ENCODE peak calls at places on chromosomes 11 and 22, in seven cellular contexts. Y, T, C, P, X, R and M are unnamed samples.

GRCh38 chr11:60165538-60165937 is 17.3 kb downstream of the MS4A6A start:
- DNase-seq in Y (no peak), T (no peak), C (no peak), P (no peak), X (no peak), R (no peak), M (no peak)

GRCh38 chr11:43434893-43435292 is 76.2 kb downstream of the TTC17 start:
- DNase-seq in Y (no peak), T (no peak), C (no peak), P (no peak), X (no peak), R (no peak), M (no peak)

GRCh38 chr11:134654161-134654915 is 242.3 kb upstream of the B3GAT1 start:
- DNase-seq in Y (no peak), T (peak), C (no peak), P (no peak), X (no peak), R (no peak), M (no peak)

GRCh38 chr11:42524534-42525227 is 787.1 kb upstream of the API5 start:
- DNase-seq in Y (no peak), T (no peak), C (peak), P (no peak), X (peak), R (no peak), M (no peak)

GRCh38 chr11:105429421-105429965 is 180.4 kb upstream of the GRIA4 start:
- DNase-seq in Y (no peak), T (no peak), C (no peak), P (no peak), X (no peak), R (no peak), M (no peak)

GRCh38 chr22:50528682-50529415 is 963 bp downstream of the TYMP start:
- DNase-seq in Y (no peak), T (peak), C (no peak), P (no peak), X (no peak), R (no peak), M (no peak)

GRCh38 chr11:45722144-45722543 is 56.7 kb upstream of the CHST1 start:
- DNase-seq in Y (no peak), T (no peak), C (no peak), P (no peak), X (no peak), R (no peak), M (no peak)

GRCh38 chr11:81874627-81875026 is 859.0 kb downstream of the FAM181B start:
- DNase-seq in Y (no peak), T (no peak), C (no peak), P (no peak), X (no peak), R (no peak), M (no peak)

GRCh38 chr11:26827567-26828037 is 105.7 kb upstream of the SLC5A12 start:
- DNase-seq in Y (peak), T (no peak), C (no peak), P (no peak), X (no peak), R (no peak), M (no peak)

GRCh38 chr22:47069270-47069669 is 306.8 kb downstream of the TBC1D22A start:
- DNase-seq in Y (no peak), T (no peak), C (no peak), P (no peak), X (no peak), R (no peak), M (no peak)

GRCh38 chr22:27952091-27952490 is 33.0 kb upstream of the PITPNB start:
- DNase-seq in Y (peak), T (no peak), C (no peak), P (no peak), X (no peak), R (no peak), M (no peak)

GRCh38 chr11:34869425-34869824 is 46.8 kb downstream of the APIP start:
- DNase-seq in Y (no peak), T (no peak), C (no peak), P (no peak), X (no peak), R (no peak), M (no peak)

GRCh38 chr22:24523873-24524272 is 28.7 kb downstream of the UPB1 start:
- DNase-seq in Y (peak), T (no peak), C (no peak), P (no peak), X (no peak), R (no peak), M (no peak)

GRCh38 chr11:75768112-75768908 is at the start of gene DGAT2:
- DNase-seq in Y (peak), T (peak), C (peak), P (peak), X (peak), R (peak), M (peak)

GRCh38 chr22:43923191-43923590 is 414 bp upstream of the PNPLA3 start:
- DNase-seq in Y (no peak), T (no peak), C (no peak), P (no peak), X (no peak), R (no peak), M (no peak)

GRCh38 chr11:117180661-117181585 is 2.4 kb downstream of the SIDT2 start:
- DNase-seq in Y (peak), T (peak), C (peak), P (no peak), X (peak), R (peak), M (peak)

GRCh38 chr22:40123387-40123786 is 54.3 kb upstream of the TNRC6B start:
- DNase-seq in Y (no peak), T (no peak), C (no peak), P (no peak), X (no peak), R (no peak), M (no peak)

GRCh38 chr11:44814881-44815592 is 88.3 kb downstream of the TSPAN18 start:
- DNase-seq in Y (peak), T (no peak), C (no peak), P (no peak), X (no peak), R (no peak), M (no peak)

GRCh38 chr11:98630736-98631135 is 390.0 kb upstream of the CNTN5 start:
- DNase-seq in Y (no peak), T (no peak), C (no peak), P (no peak), X (no peak), R (no peak), M (no peak)

GRCh38 chr11:108929241-108929640 is 264.4 kb downstream of the DDX10 start:
- DNase-seq in Y (peak), T (no peak), C (no peak), P (no peak), X (no peak), R (no peak), M (no peak)

GRCh38 chr22:41687901-41688364 is 734 bp downstream of the SNU13 start:
- DNase-seq in Y (peak), T (no peak), C (peak), P (no peak), X (no peak), R (no peak), M (no peak)

GRCh38 chr11:109940816-109941215 is 152.4 kb upstream of the ZC3H12C start:
- DNase-seq in Y (peak), T (no peak), C (peak), P (no peak), X (no peak), R (no peak), M (no peak)

GRCh38 chr22:44746061-44746789 is 6.2 kb upstream of the ARHGAP8 start:
- DNase-seq in Y (no peak), T (no peak), C (no peak), P (no peak), X (no peak), R (no peak), M (no peak)

GRCh38 chr11:10908215-10908990 is 50.5 kb upstream of the ZBED5 start:
- DNase-seq in Y (peak), T (no peak), C (peak), P (no peak), X (no peak), R (no peak), M (no peak)

GRCh38 chr11:130313383-130314183 is 1.1 kb downstream of the ZBTB44 start:
- DNase-seq in Y (peak), T (no peak), C (no peak), P (no peak), X (no peak), R (no peak), M (peak)

GRCh38 chr22:22865311-22866072 is 22.1 kb upstream of the IGLL5 start:
- DNase-seq in Y (no peak), T (no peak), C (no peak), P (no peak), X (no peak), R (no peak), M (no peak)

GRCh38 chr11:69295995-69296889 is 2.3 kb downstream of the MYEOV start:
- DNase-seq in Y (peak), T (peak), C (peak), P (no peak), X (peak), R (no peak), M (no peak)

GRCh38 chr22:20973634-20974286 is 6.7 kb downstream of the AIFM3 start:
- DNase-seq in Y (no peak), T (no peak), C (no peak), P (no peak), X (no peak), R (no peak), M (no peak)